ENCODE peak calls at places on chromosomes 4 and X, in ten cellular contexts. D is fibroblast of pulmonary artery; L is H7; K is ascending aorta; W is hypothalamus; Q is stimulated activated CD4-positive, alpha-beta T cell treated with anti-CD3 and anti-CD28 coated beads, Interleukin-1b, Interleukin-23, amount 100 ng/mL, for 24 hours; R is stomach; S is activated CD8-positive, alpha-beta memory T cell treated with anti-CD3 and anti-CD28 coated beads for 4 hours; B is iPS DF 19.7; E is AG20443. H is an unnamed sample.
A peak's percentile ranks its signal among the peaks of the same experiment; 100 is the strongest.

GRCh38 chrX:7110821-7111276 is 36.7 kb upstream of the STS start:
- DNase-seq in D (no peak), L (no peak), K (no peak), W (no peak), Q (no peak), R (no peak), S (no peak), B (no peak), E (no peak), H (no peak)

GRCh38 chr4:7960017-7960789 is 20.5 kb upstream of the AFAP1 start:
- DNase-seq in D (no peak), L (no peak), K (no peak), W (no peak), Q (no peak), R (no peak), S (no peak), B (no peak), E (peak; percentile 70), H (no peak)

GRCh38 chrX:22141061-22141460 is 108.9 kb downstream of the PHEX start:
- DNase-seq in D (no peak), L (no peak), K (no peak), W (no peak), Q (no peak), R (no peak), S (no peak), B (no peak), E (no peak), H (no peak)

GRCh38 chrX:119783026-119783425 is 8.4 kb downstream of the RPL39 start:
- DNase-seq in D (no peak), L (no peak), K (no peak), W (no peak), Q (no peak), R (no peak), S (no peak), B (no peak), E (no peak), H (no peak)

GRCh38 chr4:3816983-3817382 is 50.8 kb downstream of the ADRA2C start:
- DNase-seq in D (no peak), L (no peak), K (no peak), W (no peak), Q (no peak), R (no peak), S (no peak), B (no peak), E (no peak), H (no peak)

GRCh38 chr4:153205028-153205648 is 895 bp downstream of the TRIM2 start:
- DNase-seq in D (no peak), L (peak; percentile 19), K (no peak), W (no peak), Q (no peak), R (peak; percentile 47), S (no peak), B (no peak), E (no peak), H (no peak)

GRCh38 chrX:51144828-51145442 is 187.7 kb upstream of the NUDT10 start:
- DNase-seq in D (peak; percentile 37), L (peak; percentile 38), K (no peak), W (no peak), Q (no peak), R (no peak), S (no peak), B (peak; percentile 17), E (peak; percentile 28), H (peak; percentile 0)

GRCh38 chr4:7938513-7939376 is 916 bp downstream of the AFAP1 start:
- DNase-seq in D (peak; percentile 50), L (peak; percentile 85), K (no peak), W (no peak), Q (no peak), R (peak; percentile 38), S (no peak), B (no peak), E (peak; percentile 54), H (no peak)

GRCh38 chr4:146310319-146311021 is 96.1 kb downstream of the REELD1 start:
- DNase-seq in D (no peak), L (no peak), K (no peak), W (no peak), Q (no peak), R (no peak), S (no peak), B (no peak), E (no peak), H (no peak)

GRCh38 chrX:24203072-24203808 is 53.7 kb downstream of the ZFX start:
- DNase-seq in D (no peak), L (no peak), K (no peak), W (no peak), Q (no peak), R (no peak), S (no peak), B (no peak), E (no peak), H (no peak)

GRCh38 chr4:141131738-141132688 is 1.3 kb downstream of the RNF150 start:
- DNase-seq in D (no peak), L (peak; percentile 43), K (peak; percentile 64), W (no peak), Q (no peak), R (no peak), S (no peak), B (no peak), E (peak; percentile 40), H (no peak)

GRCh38 chr4:110609044-110609750 is 13.7 kb downstream of the PITX2 start:
- DNase-seq in D (no peak), L (no peak), K (no peak), W (no peak), Q (no peak), R (no peak), S (no peak), B (no peak), E (no peak), H (no peak)

GRCh38 chr4:72383439-72383838 is 185.6 kb downstream of the ADAMTS3 start:
- DNase-seq in D (no peak), L (no peak), K (no peak), W (no peak), Q (no peak), R (no peak), S (no peak), B (no peak), E (no peak), H (peak; percentile 65)

GRCh38 chr4:102642571-102643298 is 118.0 kb downstream of the MANBA start:
- DNase-seq in D (peak; percentile 72), L (no peak), K (no peak), W (no peak), Q (no peak), R (no peak), S (no peak), B (no peak), E (no peak), H (peak; percentile 59)

GRCh38 chr4:20422398-20422797 is 170.7 kb downstream of the SLIT2 start:
- DNase-seq in D (peak; percentile 80), L (peak; percentile 19), K (peak; percentile 65), W (no peak), Q (peak; percentile 1), R (peak; percentile 56), S (no peak), B (peak; percentile 28), E (peak; percentile 40), H (peak; percentile 53)

GRCh38 chr4:139242511-139243051 is 37.4 kb downstream of the MGARP start:
- DNase-seq in D (peak; percentile 49), L (peak; percentile 13), K (no peak), W (no peak), Q (no peak), R (no peak), S (no peak), B (no peak), E (peak; percentile 47), H (peak; percentile 81)

GRCh38 chrX:39149761-39150160 is 348.5 kb downstream of the MID1IP1 start:
- DNase-seq in D (peak; percentile 61), L (peak; percentile 49), K (peak; percentile 83), W (no peak), Q (peak; percentile 60), R (peak; percentile 80), S (peak; percentile 23), B (no peak), E (peak; percentile 58), H (peak; percentile 23)

GRCh38 chr4:2570551-2571222 is 34.2 kb downstream of the FAM193A start:
- DNase-seq in D (no peak), L (peak; percentile 41), K (no peak), W (no peak), Q (no peak), R (no peak), S (peak; percentile 42), B (no peak), E (no peak), H (no peak)

GRCh38 chrX:38803609-38804480 is 2.6 kb downstream of the MID1IP1 start:
- DNase-seq in D (peak; percentile 68), L (peak; percentile 96), K (peak; percentile 90), W (peak; percentile 77), Q (no peak), R (peak; percentile 87), S (no peak), B (peak; percentile 47), E (peak; percentile 75), H (peak; percentile 36)

GRCh38 chr4:95835672-95836071 is 4.2 kb upstream of the PDHA2 start:
- DNase-seq in D (no peak), L (peak; percentile 13), K (no peak), W (no peak), Q (no peak), R (no peak), S (no peak), B (peak; percentile 28), E (no peak), H (no peak)

GRCh38 chr4:76658231-76659102 is 223.4 kb downstream of the SHROOM3 start:
- DNase-seq in D (peak; percentile 51), L (no peak), K (no peak), W (no peak), Q (no peak), R (no peak), S (no peak), B (no peak), E (peak; percentile 77), H (peak; percentile 89)

GRCh38 chr4:132502096-132502552 is 647.0 kb upstream of the PCDH10 start:
- DNase-seq in D (no peak), L (no peak), K (no peak), W (no peak), Q (no peak), R (no peak), S (no peak), B (no peak), E (no peak), H (no peak)

GRCh38 chr4:1029536-1029935 is 18.1 kb downstream of the FGFRL1 start:
- DNase-seq in D (no peak), L (no peak), K (no peak), W (no peak), Q (no peak), R (peak; percentile 78), S (no peak), B (no peak), E (no peak), H (no peak)

GRCh38 chrX:53681661-53682060 is 4.9 kb downstream of the HUWE1 start:
- DNase-seq in D (peak; percentile 25), L (no peak), K (no peak), W (no peak), Q (no peak), R (no peak), S (no peak), B (no peak), E (no peak), H (no peak)

H was measured in HFFc6.